ENCODE peak calls at places on chromosome 21, in eight cellular contexts. One of them, this sample, is unnamed.

GRCh38 chr21:23218667-23219066 is 2220.5 kb downstream of the NCAM2 start:
- DNase-seq in ovary: no peak
- DNase-seq in mammary epithelial cell: no peak
- DNase-seq in CD8-positive, alpha-beta memory T cell: no peak
- DNase-seq in thyroid gland: no peak
- DNase-seq in neural progenitor cell: no peak
- DNase-seq in IMR-90: no peak
- DNase-seq in upper lobe of right lung: no peak
- DNase-seq in this sample: no peak

GRCh38 chr21:26717146-26717739 is 128.0 kb downstream of the ADAMTS1 start:
- DNase-seq in ovary: no peak
- DNase-seq in IMR-90: peak; percentile 31
- DNase-seq in CD8-positive, alpha-beta memory T cell: no peak
- DNase-seq in thyroid gland: no peak
- DNase-seq in neural progenitor cell: no peak
- DNase-seq in upper lobe of right lung: no peak
- DNase-seq in mammary epithelial cell: peak; percentile 2
- DNase-seq in this sample: no peak

GRCh38 chr21:42616366-42617340 is 36.8 kb upstream of the PDE9A start:
- DNase-seq in CD8-positive, alpha-beta memory T cell: no peak
- DNase-seq in IMR-90: no peak
- DNase-seq in thyroid gland: no peak
- DNase-seq in ovary: no peak
- DNase-seq in mammary epithelial cell: peak; percentile 12
- DNase-seq in upper lobe of right lung: peak; percentile 61
- DNase-seq in neural progenitor cell: no peak
- DNase-seq in this sample: no peak

GRCh38 chr21:37496972-37497371 is 130.4 kb downstream of the DYRK1A start:
- DNase-seq in ovary: no peak
- DNase-seq in neural progenitor cell: no peak
- DNase-seq in IMR-90: no peak
- DNase-seq in mammary epithelial cell: no peak
- DNase-seq in thyroid gland: no peak
- DNase-seq in CD8-positive, alpha-beta memory T cell: no peak
- DNase-seq in upper lobe of right lung: no peak
- DNase-seq in this sample: no peak

GRCh38 chr21:29465528-29465927 is 166.8 kb downstream of the BACH1 start:
- DNase-seq in mammary epithelial cell: no peak
- DNase-seq in neural progenitor cell: no peak
- DNase-seq in CD8-positive, alpha-beta memory T cell: no peak
- DNase-seq in thyroid gland: no peak
- DNase-seq in upper lobe of right lung: no peak
- DNase-seq in IMR-90: peak; percentile 46
- DNase-seq in ovary: no peak
- DNase-seq in this sample: no peak

GRCh38 chr21:14617040-14617393 is 70.9 kb upstream of the SAMSN1 start:
- DNase-seq in CD8-positive, alpha-beta memory T cell: no peak
- DNase-seq in neural progenitor cell: no peak
- DNase-seq in IMR-90: no peak
- DNase-seq in upper lobe of right lung: no peak
- DNase-seq in thyroid gland: no peak
- DNase-seq in ovary: no peak
- DNase-seq in mammary epithelial cell: no peak
- DNase-seq in this sample: no peak

GRCh38 chr21:42118901-42119300 is 47.8 kb downstream of the UMODL1 start:
- DNase-seq in neural progenitor cell: no peak
- DNase-seq in ovary: no peak
- DNase-seq in mammary epithelial cell: no peak
- DNase-seq in CD8-positive, alpha-beta memory T cell: no peak
- DNase-seq in upper lobe of right lung: no peak
- DNase-seq in IMR-90: peak; percentile 48
- DNase-seq in thyroid gland: no peak
- DNase-seq in this sample: peak; percentile 87

GRCh38 chr21:14900058-14900457 is 164.7 kb downstream of the NRIP1 start:
- DNase-seq in IMR-90: peak; percentile 80
- DNase-seq in upper lobe of right lung: no peak
- DNase-seq in ovary: no peak
- DNase-seq in neural progenitor cell: no peak
- DNase-seq in mammary epithelial cell: peak; percentile 74
- DNase-seq in CD8-positive, alpha-beta memory T cell: no peak
- DNase-seq in thyroid gland: no peak
- DNase-seq in this sample: no peak

GRCh38 chr21:42574234-42575027 is 60.8 kb downstream of the SLC37A1 start:
- DNase-seq in mammary epithelial cell: no peak
- DNase-seq in IMR-90: peak; percentile 13
- DNase-seq in ovary: no peak
- DNase-seq in CD8-positive, alpha-beta memory T cell: no peak
- DNase-seq in upper lobe of right lung: peak; percentile 62
- DNase-seq in thyroid gland: no peak
- DNase-seq in neural progenitor cell: no peak
- DNase-seq in this sample: no peak

GRCh38 chr21:27035791-27036190 is 68.9 kb upstream of the ADAMTS5 start:
- DNase-seq in thyroid gland: no peak
- DNase-seq in ovary: no peak
- DNase-seq in upper lobe of right lung: no peak
- DNase-seq in neural progenitor cell: no peak
- DNase-seq in CD8-positive, alpha-beta memory T cell: no peak
- DNase-seq in mammary epithelial cell: no peak
- DNase-seq in IMR-90: no peak
- DNase-seq in this sample: no peak

GRCh38 chr21:37041706-37042271 is 31.1 kb downstream of the PIGP start:
- DNase-seq in CD8-positive, alpha-beta memory T cell: no peak
- DNase-seq in IMR-90: no peak
- DNase-seq in mammary epithelial cell: no peak
- DNase-seq in neural progenitor cell: peak; percentile 58
- DNase-seq in thyroid gland: no peak
- DNase-seq in upper lobe of right lung: no peak
- DNase-seq in ovary: no peak
- DNase-seq in this sample: no peak

GRCh38 chr21:22044431-22044830 is 1046.2 kb downstream of the NCAM2 start:
- DNase-seq in neural progenitor cell: no peak
- DNase-seq in upper lobe of right lung: no peak
- DNase-seq in thyroid gland: no peak
- DNase-seq in IMR-90: no peak
- DNase-seq in CD8-positive, alpha-beta memory T cell: no peak
- DNase-seq in ovary: no peak
- DNase-seq in mammary epithelial cell: no peak
- DNase-seq in this sample: no peak

GRCh38 chr21:16040601-16041000 is 310.8 kb downstream of the USP25 start:
- DNase-seq in IMR-90: peak; percentile 55
- DNase-seq in thyroid gland: no peak
- DNase-seq in mammary epithelial cell: peak; percentile 17
- DNase-seq in upper lobe of right lung: no peak
- DNase-seq in CD8-positive, alpha-beta memory T cell: no peak
- DNase-seq in neural progenitor cell: no peak
- DNase-seq in ovary: no peak
- DNase-seq in this sample: no peak

GRCh38 chr21:31370893-31371652 is 27.0 kb upstream of the TIAM1 start:
- DNase-seq in ovary: no peak
- DNase-seq in neural progenitor cell: no peak
- DNase-seq in mammary epithelial cell: no peak
- DNase-seq in IMR-90: peak; percentile 53
- DNase-seq in upper lobe of right lung: no peak
- DNase-seq in CD8-positive, alpha-beta memory T cell: no peak
- DNase-seq in thyroid gland: peak; percentile 51
- DNase-seq in this sample: no peak

GRCh38 chr21:20882462-20883415 is 115.5 kb upstream of the NCAM2 start:
- DNase-seq in IMR-90: peak; percentile 0
- DNase-seq in thyroid gland: peak; percentile 20
- DNase-seq in upper lobe of right lung: no peak
- DNase-seq in ovary: no peak
- DNase-seq in mammary epithelial cell: no peak
- DNase-seq in CD8-positive, alpha-beta memory T cell: no peak
- DNase-seq in neural progenitor cell: peak; percentile 69
- DNase-seq in this sample: peak; percentile 10

GRCh38 chr21:26490771-26491170 is 82.3 kb downstream of the CYYR1 start:
- DNase-seq in thyroid gland: no peak
- DNase-seq in neural progenitor cell: peak; percentile 54
- DNase-seq in mammary epithelial cell: no peak
- DNase-seq in ovary: no peak
- DNase-seq in IMR-90: no peak
- DNase-seq in CD8-positive, alpha-beta memory T cell: no peak
- DNase-seq in upper lobe of right lung: no peak
- DNase-seq in this sample: no peak

GRCh38 chr21:25103500-25104207 is 503.6 kb downstream of the MRPL39 start:
- DNase-seq in mammary epithelial cell: no peak
- DNase-seq in CD8-positive, alpha-beta memory T cell: no peak
- DNase-seq in neural progenitor cell: no peak
- DNase-seq in ovary: no peak
- DNase-seq in upper lobe of right lung: no peak
- DNase-seq in IMR-90: peak; percentile 35
- DNase-seq in thyroid gland: no peak
- DNase-seq in this sample: no peak

GRCh38 chr21:41894922-41895557 is 15.9 kb upstream of the PRDM15 start:
- DNase-seq in mammary epithelial cell: no peak
- DNase-seq in IMR-90: peak; percentile 91
- DNase-seq in neural progenitor cell: no peak
- DNase-seq in thyroid gland: no peak
- DNase-seq in ovary: no peak
- DNase-seq in upper lobe of right lung: no peak
- DNase-seq in CD8-positive, alpha-beta memory T cell: no peak
- DNase-seq in this sample: no peak

GRCh38 chr21:28754862-28755261 is 237.8 kb downstream of the LTN1 start:
- DNase-seq in mammary epithelial cell: no peak
- DNase-seq in IMR-90: no peak
- DNase-seq in upper lobe of right lung: no peak
- DNase-seq in thyroid gland: no peak
- DNase-seq in neural progenitor cell: no peak
- DNase-seq in CD8-positive, alpha-beta memory T cell: no peak
- DNase-seq in ovary: no peak
- DNase-seq in this sample: no peak

GRCh38 chr21:46082638-46083270 is 15.2 kb upstream of the COL6A2 start:
- DNase-seq in CD8-positive, alpha-beta memory T cell: no peak
- DNase-seq in mammary epithelial cell: no peak
- DNase-seq in IMR-90: no peak
- DNase-seq in thyroid gland: no peak
- DNase-seq in upper lobe of right lung: peak; percentile 53
- DNase-seq in neural progenitor cell: no peak
- DNase-seq in ovary: peak; percentile 35
- DNase-seq in this sample: no peak

GRCh38 chr21:46081862-46082637 is 15.9 kb upstream of the COL6A2 start:
- DNase-seq in CD8-positive, alpha-beta memory T cell: no peak
- DNase-seq in mammary epithelial cell: no peak
- DNase-seq in thyroid gland: no peak
- DNase-seq in neural progenitor cell: no peak
- DNase-seq in upper lobe of right lung: peak; percentile 52
- DNase-seq in IMR-90: no peak
- DNase-seq in ovary: peak; percentile 35
- DNase-seq in this sample: no peak

GRCh38 chr21:46083271-46084040 is 14.5 kb upstream of the COL6A2 start:
- DNase-seq in neural progenitor cell: no peak
- DNase-seq in CD8-positive, alpha-beta memory T cell: no peak
- DNase-seq in ovary: peak; percentile 61
- DNase-seq in upper lobe of right lung: peak; percentile 60
- DNase-seq in mammary epithelial cell: no peak
- DNase-seq in IMR-90: no peak
- DNase-seq in thyroid gland: no peak
- DNase-seq in this sample: no peak

GRCh38 chr21:46084709-46085108 is 13.2 kb upstream of the COL6A2 start:
- DNase-seq in upper lobe of right lung: no peak
- DNase-seq in mammary epithelial cell: no peak
- DNase-seq in thyroid gland: no peak
- DNase-seq in CD8-positive, alpha-beta memory T cell: no peak
- DNase-seq in ovary: peak; percentile 31
- DNase-seq in IMR-90: no peak
- DNase-seq in neural progenitor cell: no peak
- DNase-seq in this sample: no peak

GRCh38 chr21:46084041-46084561 is 13.8 kb upstream of the COL6A2 start:
- DNase-seq in CD8-positive, alpha-beta memory T cell: no peak
- DNase-seq in upper lobe of right lung: peak; percentile 52
- DNase-seq in mammary epithelial cell: no peak
- DNase-seq in ovary: peak; percentile 33
- DNase-seq in neural progenitor cell: no peak
- DNase-seq in thyroid gland: no peak
- DNase-seq in IMR-90: no peak
- DNase-seq in this sample: no peak
- H3K27ac ChIP-seq in CD8-positive, alpha-beta memory T cell: no peak overlapping the region
- H3K27ac ChIP-seq in upper lobe of right lung: no peak overlapping the region
- H3K27ac ChIP-seq in mammary epithelial cell: no peak overlapping the region
- H3K27ac ChIP-seq in ovary: no peak overlapping the region
- H3K27ac ChIP-seq in neural progenitor cell: no peak overlapping the region
- H3K27ac ChIP-seq in thyroid gland: no peak overlapping the region
- H3K27ac ChIP-seq in IMR-90: no peak overlapping the region
- H3K27ac ChIP-seq in this sample: no peak overlapping the region

GRCh38 chr21:39332175-39332574 is 16.7 kb downstream of the HMGN1 start:
- DNase-seq in upper lobe of right lung: no peak
- DNase-seq in IMR-90: no peak
- DNase-seq in mammary epithelial cell: no peak
- DNase-seq in neural progenitor cell: no peak
- DNase-seq in thyroid gland: no peak
- DNase-seq in ovary: no peak
- DNase-seq in CD8-positive, alpha-beta memory T cell: no peak
- DNase-seq in this sample: no peak

GRCh38 chr21:39325458-39325857 is 12.0 kb upstream of the BRWD1 start:
- DNase-seq in neural progenitor cell: no peak
- DNase-seq in IMR-90: no peak
- DNase-seq in CD8-positive, alpha-beta memory T cell: no peak
- DNase-seq in mammary epithelial cell: no peak
- DNase-seq in upper lobe of right lung: no peak
- DNase-seq in ovary: no peak
- DNase-seq in thyroid gland: no peak
- DNase-seq in this sample: no peak

GRCh38 chr21:39327727-39328126 is 14.3 kb upstream of the BRWD1 start:
- DNase-seq in CD8-positive, alpha-beta memory T cell: no peak
- DNase-seq in neural progenitor cell: no peak
- DNase-seq in ovary: no peak
- DNase-seq in thyroid gland: no peak
- DNase-seq in IMR-90: no peak
- DNase-seq in upper lobe of right lung: no peak
- DNase-seq in mammary epithelial cell: no peak
- DNase-seq in this sample: no peak

GRCh38 chr21:39326607-39327307 is 13.3 kb upstream of the BRWD1 start:
- DNase-seq in neural progenitor cell: no peak
- DNase-seq in mammary epithelial cell: no peak
- DNase-seq in CD8-positive, alpha-beta memory T cell: no peak
- DNase-seq in ovary: no peak
- DNase-seq in thyroid gland: no peak
- DNase-seq in upper lobe of right lung: no peak
- DNase-seq in IMR-90: no peak
- DNase-seq in this sample: no peak

GRCh38 chr21:39330001-39330400 is 16.6 kb upstream of the BRWD1 start:
- DNase-seq in CD8-positive, alpha-beta memory T cell: no peak
- DNase-seq in ovary: no peak
- DNase-seq in IMR-90: no peak
- DNase-seq in neural progenitor cell: no peak
- DNase-seq in mammary epithelial cell: no peak
- DNase-seq in thyroid gland: no peak
- DNase-seq in upper lobe of right lung: no peak
- DNase-seq in this sample: no peak
- H3K27me3 ChIP-seq in CD8-positive, alpha-beta memory T cell: no peaks in the 10 kb centered on the region
- H3K27me3 ChIP-seq in ovary: no peaks in the 10 kb centered on the region
- H3K27me3 ChIP-seq in IMR-90: no peaks in the 10 kb centered on the region
- H3K27me3 ChIP-seq in neural progenitor cell: no peaks in the 10 kb centered on the region
- H3K27me3 ChIP-seq in mammary epithelial cell: no peaks in the 10 kb centered on the region
- H3K27me3 ChIP-seq in thyroid gland: no peaks in the 10 kb centered on the region
- H3K27me3 ChIP-seq in upper lobe of right lung: no peaks in the 10 kb centered on the region
- H3K27me3 ChIP-seq in this sample: no peaks in the 10 kb centered on the region

GRCh38 chr21:43917515-43918384 is 52.7 kb downstream of the AGPAT3 start:
- DNase-seq in neural progenitor cell: no peak
- DNase-seq in CD8-positive, alpha-beta memory T cell: no peak
- DNase-seq in ovary: no peak
- DNase-seq in mammary epithelial cell: peak; percentile 26
- DNase-seq in thyroid gland: peak; percentile 0
- DNase-seq in IMR-90: no peak
- DNase-seq in upper lobe of right lung: peak; percentile 37
- DNase-seq in this sample: no peak
- H3K27ac ChIP-seq in neural progenitor cell: no peak overlapping the region
- H3K27ac ChIP-seq in CD8-positive, alpha-beta memory T cell: peak overlapping the region; percentile 70
- H3K27ac ChIP-seq in ovary: no peak overlapping the region
- H3K27ac ChIP-seq in mammary epithelial cell: no peak overlapping the region
- H3K27ac ChIP-seq in thyroid gland: no peak overlapping the region
- H3K27ac ChIP-seq in IMR-90: no peak overlapping the region
- H3K27ac ChIP-seq in upper lobe of right lung: no peak overlapping the region
- H3K27ac ChIP-seq in this sample: no peak overlapping the region

GRCh38 chr21:40886006-40886405 is 39.0 kb upstream of the DSCAM start:
- DNase-seq in CD8-positive, alpha-beta memory T cell: no peak
- DNase-seq in ovary: no peak
- DNase-seq in mammary epithelial cell: no peak
- DNase-seq in upper lobe of right lung: no peak
- DNase-seq in thyroid gland: no peak
- DNase-seq in IMR-90: no peak
- DNase-seq in neural progenitor cell: no peak
- DNase-seq in this sample: no peak
- H3K27me3 ChIP-seq in CD8-positive, alpha-beta memory T cell: no peaks in the 10 kb centered on the region
- H3K27me3 ChIP-seq in ovary: no peaks in the 10 kb centered on the region
- H3K27me3 ChIP-seq in mammary epithelial cell: no peaks in the 10 kb centered on the region
- H3K27me3 ChIP-seq in upper lobe of right lung: no peaks in the 10 kb centered on the region
- H3K27me3 ChIP-seq in thyroid gland: no peaks in the 10 kb centered on the region
- H3K27me3 ChIP-seq in IMR-90: no peaks in the 10 kb centered on the region
- H3K27me3 ChIP-seq in neural progenitor cell: no peaks in the 10 kb centered on the region
- H3K27me3 ChIP-seq in this sample: peaks cover 5% of the 10 kb centered on the region